ENCODE peak calls at places on chromosome 17, in eight cellular contexts. One of them, this sample, is unnamed.

GRCh38 chr17:58358408-58359172 is 6.6 kb upstream of the SUPT4H1 start:
- DNase-seq in activated CD4-positive, CD25-positive, alpha-beta regulatory T cell: no peak
- DNase-seq in stimulated activated CD8-positive, alpha-beta memory T cell treated with anti-CD3 and anti-CD28 coated beads, Interleukin-12 subunit alpha, Interleukin-12 subunit beta, amount 100 ng/mL, for 1 hour: no peak
- DNase-seq in cardiac fibroblast: no peak
- DNase-seq in activated CD8-positive, alpha-beta T cell treated with anti-CD3 and anti-CD28 coated beads for 36 hours: no peak
- DNase-seq in B cell: no peak
- DNase-seq in OCI-LY7: no peak
- DNase-seq in AG08395: no peak
- DNase-seq in this sample: no peak

GRCh38 chr17:72150632-72151460 is 30.0 kb downstream of the SOX9 start:
- DNase-seq in AG08395: no peak
- DNase-seq in cardiac fibroblast: no peak
- DNase-seq in OCI-LY7: no peak
- DNase-seq in activated CD4-positive, CD25-positive, alpha-beta regulatory T cell: no peak
- DNase-seq in activated CD8-positive, alpha-beta T cell treated with anti-CD3 and anti-CD28 coated beads for 36 hours: no peak
- DNase-seq in B cell: no peak
- DNase-seq in stimulated activated CD8-positive, alpha-beta memory T cell treated with anti-CD3 and anti-CD28 coated beads, Interleukin-12 subunit alpha, Interleukin-12 subunit beta, amount 100 ng/mL, for 1 hour: no peak
- DNase-seq in this sample: no peak

GRCh38 chr17:146983-147761 is 9.8 kb downstream of the SCGB1C2 start:
- DNase-seq in OCI-LY7: no peak
- DNase-seq in cardiac fibroblast: no peak
- DNase-seq in B cell: peak
- DNase-seq in AG08395: no peak
- DNase-seq in stimulated activated CD8-positive, alpha-beta memory T cell treated with anti-CD3 and anti-CD28 coated beads, Interleukin-12 subunit alpha, Interleukin-12 subunit beta, amount 100 ng/mL, for 1 hour: no peak
- DNase-seq in activated CD4-positive, CD25-positive, alpha-beta regulatory T cell: no peak
- DNase-seq in activated CD8-positive, alpha-beta T cell treated with anti-CD3 and anti-CD28 coated beads for 36 hours: no peak
- DNase-seq in this sample: no peak

GRCh38 chr17:30541802-30542201 is 64.6 kb downstream of the GOSR1 start:
- DNase-seq in AG08395: no peak
- DNase-seq in OCI-LY7: no peak
- DNase-seq in activated CD8-positive, alpha-beta T cell treated with anti-CD3 and anti-CD28 coated beads for 36 hours: no peak
- DNase-seq in cardiac fibroblast: no peak
- DNase-seq in stimulated activated CD8-positive, alpha-beta memory T cell treated with anti-CD3 and anti-CD28 coated beads, Interleukin-12 subunit alpha, Interleukin-12 subunit beta, amount 100 ng/mL, for 1 hour: no peak
- DNase-seq in B cell: no peak
- DNase-seq in activated CD4-positive, CD25-positive, alpha-beta regulatory T cell: no peak
- DNase-seq in this sample: no peak

GRCh38 chr17:27218719-27219488 is 75.0 kb upstream of the WSB1 start:
- DNase-seq in OCI-LY7: no peak
- DNase-seq in cardiac fibroblast: no peak
- DNase-seq in B cell: no peak
- DNase-seq in activated CD4-positive, CD25-positive, alpha-beta regulatory T cell: no peak
- DNase-seq in stimulated activated CD8-positive, alpha-beta memory T cell treated with anti-CD3 and anti-CD28 coated beads, Interleukin-12 subunit alpha, Interleukin-12 subunit beta, amount 100 ng/mL, for 1 hour: no peak
- DNase-seq in activated CD8-positive, alpha-beta T cell treated with anti-CD3 and anti-CD28 coated beads for 36 hours: peak
- DNase-seq in AG08395: no peak
- DNase-seq in this sample: no peak

GRCh38 chr17:43832168-43832975 is 574 bp downstream of the MPP3 start:
- DNase-seq in B cell: no peak
- DNase-seq in cardiac fibroblast: peak
- DNase-seq in OCI-LY7: no peak
- DNase-seq in activated CD8-positive, alpha-beta T cell treated with anti-CD3 and anti-CD28 coated beads for 36 hours: peak
- DNase-seq in stimulated activated CD8-positive, alpha-beta memory T cell treated with anti-CD3 and anti-CD28 coated beads, Interleukin-12 subunit alpha, Interleukin-12 subunit beta, amount 100 ng/mL, for 1 hour: no peak
- DNase-seq in activated CD4-positive, CD25-positive, alpha-beta regulatory T cell: no peak
- DNase-seq in AG08395: peak
- DNase-seq in this sample: no peak

GRCh38 chr17:48100591-48101011 is 677 bp downstream of the CBX1 start:
- DNase-seq in cardiac fibroblast: peak
- DNase-seq in AG08395: peak
- DNase-seq in OCI-LY7: no peak
- DNase-seq in B cell: no peak
- DNase-seq in activated CD4-positive, CD25-positive, alpha-beta regulatory T cell: no peak
- DNase-seq in activated CD8-positive, alpha-beta T cell treated with anti-CD3 and anti-CD28 coated beads for 36 hours: no peak
- DNase-seq in stimulated activated CD8-positive, alpha-beta memory T cell treated with anti-CD3 and anti-CD28 coated beads, Interleukin-12 subunit alpha, Interleukin-12 subunit beta, amount 100 ng/mL, for 1 hour: no peak
- DNase-seq in this sample: no peak

GRCh38 chr17:74019860-74020259 is 183.6 kb upstream of the RPL38 start:
- DNase-seq in cardiac fibroblast: no peak
- DNase-seq in AG08395: no peak
- DNase-seq in activated CD4-positive, CD25-positive, alpha-beta regulatory T cell: no peak
- DNase-seq in activated CD8-positive, alpha-beta T cell treated with anti-CD3 and anti-CD28 coated beads for 36 hours: no peak
- DNase-seq in stimulated activated CD8-positive, alpha-beta memory T cell treated with anti-CD3 and anti-CD28 coated beads, Interleukin-12 subunit alpha, Interleukin-12 subunit beta, amount 100 ng/mL, for 1 hour: no peak
- DNase-seq in B cell: no peak
- DNase-seq in OCI-LY7: no peak
- DNase-seq in this sample: no peak

GRCh38 chr17:76558210-76559095 is 18.6 kb downstream of the PRCD start:
- DNase-seq in activated CD4-positive, CD25-positive, alpha-beta regulatory T cell: no peak
- DNase-seq in AG08395: no peak
- DNase-seq in cardiac fibroblast: peak
- DNase-seq in activated CD8-positive, alpha-beta T cell treated with anti-CD3 and anti-CD28 coated beads for 36 hours: peak
- DNase-seq in OCI-LY7: peak
- DNase-seq in B cell: no peak
- DNase-seq in stimulated activated CD8-positive, alpha-beta memory T cell treated with anti-CD3 and anti-CD28 coated beads, Interleukin-12 subunit alpha, Interleukin-12 subunit beta, amount 100 ng/mL, for 1 hour: no peak
- DNase-seq in this sample: peak

GRCh38 chr17:81553616-81554181 is 1.5 kb upstream of the FAAP100 start:
- DNase-seq in stimulated activated CD8-positive, alpha-beta memory T cell treated with anti-CD3 and anti-CD28 coated beads, Interleukin-12 subunit alpha, Interleukin-12 subunit beta, amount 100 ng/mL, for 1 hour: no peak
- DNase-seq in activated CD8-positive, alpha-beta T cell treated with anti-CD3 and anti-CD28 coated beads for 36 hours: peak
- DNase-seq in AG08395: peak
- DNase-seq in activated CD4-positive, CD25-positive, alpha-beta regulatory T cell: no peak
- DNase-seq in cardiac fibroblast: peak
- DNase-seq in B cell: no peak
- DNase-seq in OCI-LY7: no peak
- DNase-seq in this sample: peak

GRCh38 chr17:10149573-10150399 is 48.6 kb downstream of the GAS7 start:
- DNase-seq in activated CD4-positive, CD25-positive, alpha-beta regulatory T cell: no peak
- DNase-seq in activated CD8-positive, alpha-beta T cell treated with anti-CD3 and anti-CD28 coated beads for 36 hours: peak
- DNase-seq in cardiac fibroblast: peak
- DNase-seq in AG08395: peak
- DNase-seq in stimulated activated CD8-positive, alpha-beta memory T cell treated with anti-CD3 and anti-CD28 coated beads, Interleukin-12 subunit alpha, Interleukin-12 subunit beta, amount 100 ng/mL, for 1 hour: no peak
- DNase-seq in B cell: peak
- DNase-seq in OCI-LY7: no peak
- DNase-seq in this sample: peak

GRCh38 chr17:81579821-81580321 is 27.7 kb upstream of the FAAP100 start:
- DNase-seq in activated CD8-positive, alpha-beta T cell treated with anti-CD3 and anti-CD28 coated beads for 36 hours: no peak
- DNase-seq in cardiac fibroblast: peak
- DNase-seq in activated CD4-positive, CD25-positive, alpha-beta regulatory T cell: no peak
- DNase-seq in AG08395: peak
- DNase-seq in stimulated activated CD8-positive, alpha-beta memory T cell treated with anti-CD3 and anti-CD28 coated beads, Interleukin-12 subunit alpha, Interleukin-12 subunit beta, amount 100 ng/mL, for 1 hour: no peak
- DNase-seq in OCI-LY7: no peak
- DNase-seq in B cell: no peak
- DNase-seq in this sample: no peak

GRCh38 chr17:59859444-59860025 is 33.2 kb downstream of the TUBD1 start:
- DNase-seq in OCI-LY7: peak
- DNase-seq in stimulated activated CD8-positive, alpha-beta memory T cell treated with anti-CD3 and anti-CD28 coated beads, Interleukin-12 subunit alpha, Interleukin-12 subunit beta, amount 100 ng/mL, for 1 hour: no peak
- DNase-seq in cardiac fibroblast: peak
- DNase-seq in activated CD8-positive, alpha-beta T cell treated with anti-CD3 and anti-CD28 coated beads for 36 hours: no peak
- DNase-seq in activated CD4-positive, CD25-positive, alpha-beta regulatory T cell: no peak
- DNase-seq in AG08395: peak
- DNase-seq in B cell: no peak
- DNase-seq in this sample: peak

GRCh38 chr17:16080366-16080765 is 80.7 kb downstream of the TTC19 start:
- DNase-seq in stimulated activated CD8-positive, alpha-beta memory T cell treated with anti-CD3 and anti-CD28 coated beads, Interleukin-12 subunit alpha, Interleukin-12 subunit beta, amount 100 ng/mL, for 1 hour: no peak
- DNase-seq in activated CD4-positive, CD25-positive, alpha-beta regulatory T cell: no peak
- DNase-seq in cardiac fibroblast: no peak
- DNase-seq in B cell: no peak
- DNase-seq in activated CD8-positive, alpha-beta T cell treated with anti-CD3 and anti-CD28 coated beads for 36 hours: no peak
- DNase-seq in AG08395: no peak
- DNase-seq in OCI-LY7: no peak
- DNase-seq in this sample: no peak

GRCh38 chr17:801660-802059 is 19.5 kb downstream of the MRM3 start:
- DNase-seq in AG08395: no peak
- DNase-seq in cardiac fibroblast: no peak
- DNase-seq in OCI-LY7: no peak
- DNase-seq in activated CD4-positive, CD25-positive, alpha-beta regulatory T cell: no peak
- DNase-seq in B cell: no peak
- DNase-seq in stimulated activated CD8-positive, alpha-beta memory T cell treated with anti-CD3 and anti-CD28 coated beads, Interleukin-12 subunit alpha, Interleukin-12 subunit beta, amount 100 ng/mL, for 1 hour: no peak
- DNase-seq in activated CD8-positive, alpha-beta T cell treated with anti-CD3 and anti-CD28 coated beads for 36 hours: no peak
- DNase-seq in this sample: no peak

GRCh38 chr17:63542942-63543821 is 7.1 kb upstream of the DCAF7 start:
- DNase-seq in stimulated activated CD8-positive, alpha-beta memory T cell treated with anti-CD3 and anti-CD28 coated beads, Interleukin-12 subunit alpha, Interleukin-12 subunit beta, amount 100 ng/mL, for 1 hour: no peak
- DNase-seq in OCI-LY7: no peak
- DNase-seq in activated CD4-positive, CD25-positive, alpha-beta regulatory T cell: no peak
- DNase-seq in cardiac fibroblast: no peak
- DNase-seq in AG08395: no peak
- DNase-seq in B cell: no peak
- DNase-seq in activated CD8-positive, alpha-beta T cell treated with anti-CD3 and anti-CD28 coated beads for 36 hours: no peak
- DNase-seq in this sample: no peak

GRCh38 chr17:2094891-2095535 is 40.1 kb downstream of the HIC1 start:
- DNase-seq in B cell: no peak
- DNase-seq in OCI-LY7: peak
- DNase-seq in activated CD8-positive, alpha-beta T cell treated with anti-CD3 and anti-CD28 coated beads for 36 hours: no peak
- DNase-seq in stimulated activated CD8-positive, alpha-beta memory T cell treated with anti-CD3 and anti-CD28 coated beads, Interleukin-12 subunit alpha, Interleukin-12 subunit beta, amount 100 ng/mL, for 1 hour: no peak
- DNase-seq in AG08395: peak
- DNase-seq in activated CD4-positive, CD25-positive, alpha-beta regulatory T cell: no peak
- DNase-seq in cardiac fibroblast: peak
- DNase-seq in this sample: peak

GRCh38 chr17:82794781-82795505 is 43.1 kb downstream of the TBCD start:
- DNase-seq in B cell: no peak
- DNase-seq in activated CD4-positive, CD25-positive, alpha-beta regulatory T cell: no peak
- DNase-seq in OCI-LY7: no peak
- DNase-seq in AG08395: peak
- DNase-seq in activated CD8-positive, alpha-beta T cell treated with anti-CD3 and anti-CD28 coated beads for 36 hours: no peak
- DNase-seq in stimulated activated CD8-positive, alpha-beta memory T cell treated with anti-CD3 and anti-CD28 coated beads, Interleukin-12 subunit alpha, Interleukin-12 subunit beta, amount 100 ng/mL, for 1 hour: no peak
- DNase-seq in cardiac fibroblast: peak
- DNase-seq in this sample: no peak

GRCh38 chr17:48612854-48613691 is 2.0 kb downstream of the HOXB8 start:
- DNase-seq in B cell: peak
- DNase-seq in OCI-LY7: peak
- DNase-seq in activated CD8-positive, alpha-beta T cell treated with anti-CD3 and anti-CD28 coated beads for 36 hours: peak
- DNase-seq in stimulated activated CD8-positive, alpha-beta memory T cell treated with anti-CD3 and anti-CD28 coated beads, Interleukin-12 subunit alpha, Interleukin-12 subunit beta, amount 100 ng/mL, for 1 hour: no peak
- DNase-seq in activated CD4-positive, CD25-positive, alpha-beta regulatory T cell: no peak
- DNase-seq in AG08395: peak
- DNase-seq in cardiac fibroblast: no peak
- DNase-seq in this sample: peak

GRCh38 chr17:9934354-9934753 is 29.3 kb upstream of the RCVRN start:
- DNase-seq in stimulated activated CD8-positive, alpha-beta memory T cell treated with anti-CD3 and anti-CD28 coated beads, Interleukin-12 subunit alpha, Interleukin-12 subunit beta, amount 100 ng/mL, for 1 hour: no peak
- DNase-seq in activated CD4-positive, CD25-positive, alpha-beta regulatory T cell: no peak
- DNase-seq in OCI-LY7: no peak
- DNase-seq in B cell: no peak
- DNase-seq in cardiac fibroblast: no peak
- DNase-seq in activated CD8-positive, alpha-beta T cell treated with anti-CD3 and anti-CD28 coated beads for 36 hours: no peak
- DNase-seq in AG08395: no peak
- DNase-seq in this sample: no peak

GRCh38 chr17:56786989-56787482 is 46.7 kb downstream of the C17orf67 start:
- DNase-seq in AG08395: peak
- DNase-seq in activated CD8-positive, alpha-beta T cell treated with anti-CD3 and anti-CD28 coated beads for 36 hours: peak
- DNase-seq in stimulated activated CD8-positive, alpha-beta memory T cell treated with anti-CD3 and anti-CD28 coated beads, Interleukin-12 subunit alpha, Interleukin-12 subunit beta, amount 100 ng/mL, for 1 hour: peak
- DNase-seq in cardiac fibroblast: peak
- DNase-seq in B cell: no peak
- DNase-seq in OCI-LY7: peak
- DNase-seq in activated CD4-positive, CD25-positive, alpha-beta regulatory T cell: peak
- DNase-seq in this sample: peak

GRCh38 chr17:83062011-83062817 is 17.2 kb upstream of the METRNL start:
- DNase-seq in stimulated activated CD8-positive, alpha-beta memory T cell treated with anti-CD3 and anti-CD28 coated beads, Interleukin-12 subunit alpha, Interleukin-12 subunit beta, amount 100 ng/mL, for 1 hour: no peak
- DNase-seq in OCI-LY7: no peak
- DNase-seq in cardiac fibroblast: no peak
- DNase-seq in AG08395: no peak
- DNase-seq in activated CD8-positive, alpha-beta T cell treated with anti-CD3 and anti-CD28 coated beads for 36 hours: no peak
- DNase-seq in activated CD4-positive, CD25-positive, alpha-beta regulatory T cell: no peak
- DNase-seq in B cell: peak
- DNase-seq in this sample: no peak

GRCh38 chr17:49851387-49852291 is 3.8 kb upstream of the TAC4 start:
- DNase-seq in stimulated activated CD8-positive, alpha-beta memory T cell treated with anti-CD3 and anti-CD28 coated beads, Interleukin-12 subunit alpha, Interleukin-12 subunit beta, amount 100 ng/mL, for 1 hour: peak
- DNase-seq in OCI-LY7: peak
- DNase-seq in activated CD4-positive, CD25-positive, alpha-beta regulatory T cell: peak
- DNase-seq in B cell: peak
- DNase-seq in AG08395: peak
- DNase-seq in activated CD8-positive, alpha-beta T cell treated with anti-CD3 and anti-CD28 coated beads for 36 hours: peak
- DNase-seq in cardiac fibroblast: peak
- DNase-seq in this sample: peak

GRCh38 chr17:73711184-73711583 is 66.9 kb upstream of the SDK2 start:
- DNase-seq in activated CD8-positive, alpha-beta T cell treated with anti-CD3 and anti-CD28 coated beads for 36 hours: no peak
- DNase-seq in OCI-LY7: peak
- DNase-seq in activated CD4-positive, CD25-positive, alpha-beta regulatory T cell: no peak
- DNase-seq in AG08395: no peak
- DNase-seq in B cell: peak
- DNase-seq in stimulated activated CD8-positive, alpha-beta memory T cell treated with anti-CD3 and anti-CD28 coated beads, Interleukin-12 subunit alpha, Interleukin-12 subunit beta, amount 100 ng/mL, for 1 hour: no peak
- DNase-seq in cardiac fibroblast: no peak
- DNase-seq in this sample: peak

GRCh38 chr17:73291260-73291801 is 20.5 kb downstream of the CDC42EP4 start:
- DNase-seq in AG08395: peak
- DNase-seq in activated CD4-positive, CD25-positive, alpha-beta regulatory T cell: no peak
- DNase-seq in activated CD8-positive, alpha-beta T cell treated with anti-CD3 and anti-CD28 coated beads for 36 hours: peak
- DNase-seq in B cell: no peak
- DNase-seq in OCI-LY7: no peak
- DNase-seq in cardiac fibroblast: peak
- DNase-seq in stimulated activated CD8-positive, alpha-beta memory T cell treated with anti-CD3 and anti-CD28 coated beads, Interleukin-12 subunit alpha, Interleukin-12 subunit beta, amount 100 ng/mL, for 1 hour: no peak
- DNase-seq in this sample: peak

GRCh38 chr17:33328129-33328528 is 35.0 kb upstream of the ASIC2 start:
- DNase-seq in activated CD8-positive, alpha-beta T cell treated with anti-CD3 and anti-CD28 coated beads for 36 hours: peak
- DNase-seq in stimulated activated CD8-positive, alpha-beta memory T cell treated with anti-CD3 and anti-CD28 coated beads, Interleukin-12 subunit alpha, Interleukin-12 subunit beta, amount 100 ng/mL, for 1 hour: no peak
- DNase-seq in activated CD4-positive, CD25-positive, alpha-beta regulatory T cell: no peak
- DNase-seq in B cell: no peak
- DNase-seq in cardiac fibroblast: peak
- DNase-seq in OCI-LY7: no peak
- DNase-seq in AG08395: no peak
- DNase-seq in this sample: peak

GRCh38 chr17:17849863-17850373 is 13.1 kb upstream of the SREBF1 start:
- DNase-seq in B cell: peak
- DNase-seq in activated CD4-positive, CD25-positive, alpha-beta regulatory T cell: peak
- DNase-seq in OCI-LY7: peak
- DNase-seq in cardiac fibroblast: peak
- DNase-seq in stimulated activated CD8-positive, alpha-beta memory T cell treated with anti-CD3 and anti-CD28 coated beads, Interleukin-12 subunit alpha, Interleukin-12 subunit beta, amount 100 ng/mL, for 1 hour: peak
- DNase-seq in AG08395: no peak
- DNase-seq in activated CD8-positive, alpha-beta T cell treated with anti-CD3 and anti-CD28 coated beads for 36 hours: peak
- DNase-seq in this sample: peak